ENCODE peak calls at places on chromosomes 11 and 22, in ten cellular contexts. I is AG10803; M is GM04504; E is stimulated activated naive CD4-positive, alpha-beta T cell; F is stimulated activated CD8-positive, alpha-beta memory T cell treated with anti-CD3 and anti-CD28 coated beads, Interleukin-7, amount 100 ng/mL, for 1 hour; K is stimulated activated CD4-positive, alpha-beta T cell treated with anti-CD3 and anti-CD28 coated beads, Interleukin-12 subunit alpha, Interleukin-12 subunit beta, amount 100 ng/mL, for 4 hours; P is stimulated activated naive CD8-positive, alpha-beta T cell treated with anti-CD3 and anti-CD28 coated beads, Interleukin-15, amount 100 ng/mL, for 72 hours; J is mucosa of descending colon; A is AG04450; X is T follicular helper cell. U is an unnamed sample.
A peak's percentile ranks its signal among the peaks of the same experiment; 100 is the strongest.

GRCh38 chr11:2417856-2418705 is 17.5 kb downstream of the TSSC4 start:
- DNase-seq in P (no peak), J (no peak), I (no peak), A (no peak), M (no peak), E (no peak), X (no peak), F (no peak), K (no peak), U (no peak)

GRCh38 chr11:65393513-65394079 is 7.2 kb downstream of the FRMD8 start:
- DNase-seq in E (no peak), K (no peak), P (no peak), A (no peak), J (no peak), I (no peak), M (no peak), F (no peak), X (no peak), U (no peak)

GRCh38 chr22:29580200-29580810 is 608 bp downstream of the NIPSNAP1 start:
- DNase-seq in M (no peak), A (no peak), E (no peak), P (no peak), X (no peak), J (peak; percentile 29), I (no peak), K (no peak), F (no peak), U (no peak)

GRCh38 chr11:108559904-108560303 is 33.7 kb downstream of the EXPH5 start:
- DNase-seq in M (peak; percentile 82), J (no peak), A (peak; percentile 26), F (no peak), X (no peak), P (no peak), I (peak; percentile 99), K (no peak), E (no peak), U (no peak)

GRCh38 chr11:26778000-26778757 is 56.3 kb upstream of the SLC5A12 start:
- DNase-seq in E (no peak), X (no peak), I (peak; percentile 94), A (peak; percentile 30), J (no peak), M (peak; percentile 80), K (no peak), F (no peak), P (no peak), U (no peak)

GRCh38 chr11:35905901-35906661 is 37.8 kb upstream of the LDLRAD3 start:
- DNase-seq in F (no peak), I (no peak), J (no peak), X (no peak), K (no peak), P (no peak), A (no peak), M (no peak), E (no peak), U (no peak)

GRCh38 chr11:112085822-112086421 is 634 bp downstream of the TIMM8B start:
- DNase-seq in I (peak; percentile 18), X (no peak), A (no peak), E (no peak), M (peak; percentile 7), F (no peak), J (peak; percentile 48), K (peak; percentile 41), P (peak; percentile 58), U (no peak)

GRCh38 chr22:43720718-43721117 is 91.4 kb downstream of the EFCAB6 start:
- DNase-seq in E (no peak), X (no peak), P (no peak), F (no peak), M (no peak), A (no peak), K (no peak), I (no peak), J (no peak), U (no peak)

GRCh38 chr22:36144886-36145541 is 15.5 kb downstream of the APOL3 start:
- DNase-seq in A (peak; percentile 43), X (no peak), M (no peak), J (peak; percentile 56), F (no peak), E (peak; percentile 22), K (peak; percentile 15), P (no peak), I (peak; percentile 78), U (no peak)

GRCh38 chr11:69892986-69893555 is 73.9 kb upstream of the FGF3 start:
- DNase-seq in M (no peak), A (no peak), X (no peak), E (no peak), K (no peak), I (no peak), F (no peak), J (peak; percentile 80), P (no peak), U (no peak)

GRCh38 chr22:19523240-19524169 is 705 bp downstream of the CLDN5 start:
- DNase-seq in A (no peak), E (peak; percentile 56), X (no peak), F (no peak), J (no peak), K (peak; percentile 16), P (peak; percentile 31), M (no peak), I (peak; percentile 23), U (no peak)

GRCh38 chr11:10592331-10592730 is 23.9 kb upstream of the LYVE1 start:
- DNase-seq in I (peak; percentile 95), E (no peak), F (no peak), K (no peak), X (no peak), A (peak; percentile 84), M (peak; percentile 69), J (no peak), P (no peak), U (no peak)

GRCh38 chr22:30340911-30341685 is 14.4 kb upstream of the TBC1D10A start:
- DNase-seq in P (no peak), A (no peak), E (no peak), I (no peak), J (no peak), X (no peak), M (no peak), F (no peak), K (no peak), U (no peak)

GRCh38 chr11:35190804-35191348 is 51.9 kb downstream of the CD44 start:
- DNase-seq in I (no peak), E (no peak), A (peak; percentile 91), J (no peak), K (no peak), M (no peak), X (no peak), F (no peak), P (no peak), U (no peak)

GRCh38 chr11:130049260-130049659 is 20.4 kb upstream of the APLP2 start:
- DNase-seq in E (no peak), J (no peak), P (no peak), K (no peak), A (no peak), F (no peak), I (no peak), M (no peak), X (no peak), U (no peak)